ENCODE peak calls at places on chromosomes 13 and 19, in four cellular contexts. N is K562, M is WTC11, J is HepG2. X is an unnamed sample.

GRCh38 chr19:48695743-48696352 is at the start of gene FUT2:
- DNase-seq in N (no peak), M (peak; percentile 70), J (no peak), X (no peak)

GRCh38 chr19:42568006-42568405 is 26.7 kb downstream of the CEACAM8 start:
- DNase-seq in N (no peak), M (no peak), J (no peak), X (no peak)

GRCh38 chr19:50952890-50953289 is at the start of gene KLK5:
- DNase-seq in N (no peak), M (peak; percentile 21), J (no peak), X (no peak)

GRCh38 chr19:16661480-16662034 is 618 bp downstream of the TMEM38A start:
- DNase-seq in N (peak; percentile 29), M (peak; percentile 54), J (no peak), X (no peak)

GRCh38 chr13:106156468-106156867 is 379.0 kb downstream of the EFNB2 start:
- DNase-seq in N (no peak), M (no peak), J (no peak), X (no peak)

GRCh38 chr13:101025925-101026324 is 351.3 kb upstream of the TMTC4 start:
- DNase-seq in N (no peak), M (no peak), J (no peak), X (no peak)

GRCh38 chr19:6076675-6077463 is 33.4 kb downstream of the RFX2 start:
- DNase-seq in N (no peak), M (no peak), J (no peak), X (no peak)

GRCh38 chr13:94764576-94765321 is 52.4 kb upstream of the SOX21 start:
- DNase-seq in N (no peak), M (no peak), J (no peak), X (no peak)

GRCh38 chr19:1775951-1776605 is 22.8 kb downstream of the ONECUT3 start:
- DNase-seq in N (no peak), M (no peak), J (no peak), X (no peak)

GRCh38 chr13:101231751-101232428 is 184.4 kb downstream of the NALCN start:
- DNase-seq in N (no peak), M (no peak), J (no peak), X (no peak)

GRCh38 chr19:46924874-46925547 is 64.2 kb downstream of the ARHGAP35 start:
- DNase-seq in N (peak; percentile 76), M (no peak), J (no peak), X (no peak)

GRCh38 chr19:44050740-44051653 is 839 bp upstream of the ZNF223 start:
- DNase-seq in N (no peak), M (peak; percentile 24), J (no peak), X (no peak)

GRCh38 chr13:45718063-45718462 is 15.9 kb downstream of the CBY2 start:
- DNase-seq in N (peak; percentile 21), M (no peak), J (peak; percentile 13), X (peak; percentile 49)

GRCh38 chr13:113877149-113877990 is 13.5 kb upstream of the GAS6 start:
- DNase-seq in N (no peak), M (no peak), J (no peak), X (no peak)

GRCh38 chr13:82636119-82636518 is 1246.2 kb downstream of the SLITRK1 start:
- DNase-seq in N (no peak), M (no peak), J (no peak), X (no peak)

GRCh38 chr13:50731400-50731799 is 112.1 kb downstream of the DLEU7 start:
- DNase-seq in N (no peak), M (no peak), J (no peak), X (no peak)

GRCh38 chr19:10419646-10420443 is 493 bp upstream of the PDE4A start:
- DNase-seq in N (peak; percentile 97), M (peak; percentile 91), J (no peak), X (peak; percentile 75)

GRCh38 chr13:21673592-21674270 is 2.9 kb downstream of the FGF9 start:
- DNase-seq in N (peak; percentile 17), M (peak; percentile 63), J (no peak), X (peak; percentile 49)

GRCh38 chr13:97974773-97975172 is 21.3 kb downstream of the IPO5 start:
- DNase-seq in N (no peak), M (no peak), J (no peak), X (no peak)

GRCh38 chr13:88932950-88933349 is 1261.8 kb downstream of the SLITRK5 start:
- DNase-seq in N (no peak), M (no peak), J (no peak), X (no peak)

GRCh38 chr19:15456871-15457700 is 7.3 kb downstream of the RASAL3 start:
- DNase-seq in N (peak; percentile 39), M (peak; percentile 97), J (no peak), X (no peak)

GRCh38 chr13:36360863-36361262 is 14.7 kb upstream of the SPART start:
- DNase-seq in N (no peak), M (no peak), J (no peak), X (no peak)

GRCh38 chr19:57068921-57069697 is 50.7 kb upstream of the USP29 start:
- DNase-seq in N (peak; percentile 7), M (peak; percentile 14), J (peak; percentile 63), X (no peak)

GRCh38 chr19:47227347-47228167 is 3.4 kb downstream of the BBC3 start:
- DNase-seq in N (peak; percentile 97), M (peak; percentile 97), J (peak; percentile 88), X (peak; percentile 60)

GRCh38 chr13:97238432-97238831 is 16.3 kb downstream of the MBNL2 start:
- DNase-seq in N (no peak), M (no peak), J (no peak), X (no peak)

GRCh38 chr13:29707876-29708543 is 112.5 kb upstream of the SLC7A1 start:
- DNase-seq in N (peak; percentile 52), M (peak; percentile 81), J (peak; percentile 44), X (peak; percentile 75)

GRCh38 chr19:35373492-35373891 is 2.6 kb downstream of the GPR42 start:
- DNase-seq in N (no peak), M (no peak), J (no peak), X (no peak)

GRCh38 chr19:2823646-2824045 is 4.0 kb downstream of the ZNF554 start:
- DNase-seq in N (no peak), M (no peak), J (no peak), X (no peak)
- TF ChIP-seq ELF4 in N (no peak), M (no peak), J (no peak), X (no peak)

DNA sequence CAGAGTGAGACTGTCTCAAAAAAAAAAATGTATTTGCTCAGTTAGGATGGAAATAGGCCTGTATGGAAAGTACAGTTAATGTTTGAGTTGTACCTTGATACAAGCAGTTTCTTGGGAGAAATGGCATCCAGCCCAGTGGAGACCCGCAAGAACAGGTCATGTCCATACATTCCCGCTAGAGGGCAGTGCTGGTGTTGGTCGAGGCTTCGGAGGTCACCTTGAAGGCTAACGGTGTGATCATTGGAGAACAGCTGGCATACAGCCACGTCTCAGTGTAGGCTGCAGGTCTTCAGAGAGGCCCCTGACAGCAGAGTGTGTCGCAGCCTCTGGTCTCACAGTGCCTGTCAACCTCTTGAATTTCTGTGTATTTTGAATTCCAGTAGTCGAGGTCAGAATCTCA is 7.5 kb downstream of the ZNF610 start:
- DNase-seq in N (peak; percentile 68), M (peak; percentile 83), J (peak; percentile 15), X (peak; percentile 51)
- TF ChIP-seq ELF4 in N (no peak), M (no peak), J (no peak), X (no peak)

DNA sequence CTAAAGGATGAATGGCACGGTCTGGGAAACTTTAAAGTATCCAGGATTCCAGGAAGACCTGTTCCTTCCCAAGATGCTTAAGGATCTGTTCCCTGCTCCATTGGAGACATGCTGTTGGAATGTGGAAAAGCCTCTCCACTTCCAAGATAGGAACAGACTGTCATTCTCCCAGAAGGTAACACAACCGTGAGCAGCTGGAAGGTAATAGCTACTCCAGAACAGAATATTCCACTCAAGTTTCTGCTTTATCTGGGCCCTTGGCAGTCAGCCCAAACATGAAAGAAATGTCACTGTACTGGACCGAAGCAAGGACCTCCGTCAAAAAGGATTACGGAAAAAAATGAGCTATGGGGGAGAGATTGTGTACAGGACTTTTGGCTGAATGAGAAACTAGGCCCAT is 420.9 kb upstream of the NBEA start:
- DNase-seq in N (no peak), M (no peak), J (no peak), X (no peak)
- TF ChIP-seq ELF4 in N (no peak), M (no peak), J (no peak), X (no peak)

GRCh38 chr13:111368091-111368490 is 47.6 kb downstream of the TEX29 start:
- DNase-seq in N (no peak), M (no peak), J (no peak), X (no peak)
- TF ChIP-seq ELF4 in N (no peak), M (no peak), J (no peak), X (no peak)

DNA sequence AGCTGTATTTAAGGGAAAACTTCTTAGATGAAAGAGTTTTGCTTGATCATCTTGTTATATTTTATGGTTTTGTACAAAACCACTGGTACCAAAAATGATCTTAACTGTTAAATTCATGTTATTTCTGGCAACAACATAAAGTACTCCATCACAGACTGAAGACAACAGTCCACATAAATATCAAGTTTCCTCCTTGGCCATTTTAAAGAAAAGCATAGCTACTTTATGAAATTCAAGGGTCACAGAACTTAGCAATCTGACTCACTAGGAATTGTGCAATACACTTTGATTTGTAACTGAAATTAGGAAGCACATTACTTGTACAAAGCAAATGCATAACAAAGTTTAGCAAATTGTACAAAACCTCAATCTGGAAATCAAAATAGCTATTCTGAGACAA is 66.2 kb downstream of the TBC1D4 start:
- DNase-seq in N (no peak), M (no peak), J (no peak), X (no peak)
- TF ChIP-seq ELF4 in N (no peak), M (no peak), J (no peak), X (no peak)

DNA sequence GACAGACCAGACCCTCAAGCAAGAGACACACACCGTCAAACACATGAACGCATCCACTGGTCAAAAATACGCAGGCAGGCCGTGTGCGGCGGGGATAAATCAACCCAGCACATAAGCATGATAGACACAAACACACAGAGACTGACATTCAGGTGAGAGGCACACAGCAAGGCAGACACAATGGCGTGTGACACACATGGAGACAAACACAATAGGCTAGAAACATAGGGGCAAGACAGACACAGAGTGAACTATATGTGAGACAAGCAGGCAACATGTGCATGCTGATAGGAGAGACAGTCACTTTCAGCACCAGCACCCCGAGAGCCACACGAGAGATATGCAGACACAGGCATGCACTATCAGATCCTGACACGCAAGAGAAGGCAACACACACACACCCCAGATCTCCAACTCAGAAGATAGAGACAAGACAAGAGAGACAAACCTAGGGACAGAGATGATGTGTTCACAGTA is 6.9 kb upstream of the JUNB start:
- DNase-seq in N (peak; percentile 91), M (no peak), J (no peak), X (no peak)
- TF ChIP-seq ELF4 in N (peak; percentile 62), M (no peak), J (no peak), X (no peak)

X was measured in HEK293T.